ENCODE peak calls at places on chromosomes 12 and 14, in five cellular contexts. I, K, G, B and Y are unnamed samples.

GRCh38 chr12:68319988-68320623 is 12.1 kb downstream of the MDM1 start:
- DNase-seq in B (no peak), I (no peak), G (no peak), K (no peak), Y (peak; percentile 24)

GRCh38 chr12:3313655-3314305 is 177.2 kb upstream of the PRMT8 start:
- DNase-seq in B (peak; percentile 5), K (peak; percentile 87), I (peak; percentile 45), G (no peak), Y (no peak)

GRCh38 chr12:58310368-58310767 is 369.0 kb downstream of the ATP23 start:
- DNase-seq in K (no peak), I (no peak), G (no peak), B (no peak), Y (peak; percentile 23)

GRCh38 chr14:91744068-91744480 is 12.2 kb upstream of the CATSPERB start:
- DNase-seq in I (no peak), K (no peak), G (no peak), B (no peak), Y (no peak)

GRCh38 chr12:96141216-96141944 is 52.8 kb upstream of the ELK3 start:
- DNase-seq in B (no peak), I (no peak), K (no peak), G (no peak), Y (no peak)

GRCh38 chr12:107200394-107200793 is 107.0 kb upstream of the CRY1 start:
- DNase-seq in B (no peak), K (no peak), G (no peak), I (no peak), Y (peak; percentile 62)

GRCh38 chr12:79233341-79233761 is 368.8 kb downstream of the SYT1 start:
- DNase-seq in K (no peak), I (no peak), G (no peak), B (no peak), Y (no peak)

GRCh38 chr12:113658030-113658655 is 186.5 kb upstream of the LHX5 start:
- DNase-seq in K (no peak), I (no peak), B (no peak), G (no peak), Y (no peak)

GRCh38 chr14:105508069-105508468 is 17.0 kb downstream of the TEDC1 start:
- DNase-seq in I (no peak), G (no peak), K (peak; percentile 27), B (no peak), Y (no peak)

GRCh38 chr14:45526715-45527549 is 273.9 kb upstream of the MIS18BP1 start:
- DNase-seq in B (no peak), K (peak; percentile 66), I (peak; percentile 70), G (no peak), Y (no peak)

GRCh38 chr14:51792819-51793218 is 67.6 kb upstream of the GNG2 start:
- DNase-seq in G (no peak), B (no peak), I (no peak), K (no peak), Y (peak; percentile 73)

GRCh38 chr12:46367351-46368029 is 5.1 kb downstream of the SLC38A2 start:
- DNase-seq in B (no peak), I (no peak), K (no peak), G (no peak), Y (no peak)

GRCh38 chr12:51972849-51973273 is 21.4 kb downstream of the ACVR1B start:
- DNase-seq in I (peak; percentile 49), B (no peak), G (no peak), K (no peak), Y (no peak)

GRCh38 chr14:74858022-74858421 is 17.9 kb downstream of the PROX2 start:
- DNase-seq in B (no peak), G (no peak), I (no peak), K (no peak), Y (no peak)

GRCh38 chr14:92480856-92481255 is 32.7 kb upstream of the RIN3 start:
- DNase-seq in G (no peak), K (no peak), B (no peak), I (no peak), Y (no peak)

GRCh38 chr14:101595887-101596721 is 34.8 kb downstream of the DIO3 start:
- DNase-seq in G (no peak), K (no peak), B (peak; percentile 14), I (no peak), Y (no peak)

GRCh38 chr14:64799555-64799954 is 80.2 kb downstream of the SPTB start:
- DNase-seq in I (no peak), K (no peak), G (no peak), B (no peak), Y (no peak)

GRCh38 chr12:51242896-51243295 is 4.3 kb downstream of the DAZAP2 start:
- DNase-seq in G (no peak), K (no peak), I (no peak), B (no peak), Y (no peak)

GRCh38 chr14:105143451-105144230 is 24.9 kb downstream of the JAG2 start:
- DNase-seq in B (no peak), G (no peak), K (peak; percentile 55), I (no peak), Y (no peak)

GRCh38 chr14:68685419-68686211 is 107.3 kb downstream of the ZFP36L1 start:
- DNase-seq in B (peak; percentile 85), G (no peak), I (no peak), K (no peak), Y (no peak)

GRCh38 chr14:22472935-22473854 is 115.8 kb downstream of the DAD1 start:
- DNase-seq in I (peak; percentile 60), G (no peak), K (peak; percentile 64), B (no peak), Y (no peak)

GRCh38 chr14:93104961-93105360 is 10.8 kb downstream of the ITPK1 start:
- DNase-seq in G (no peak), B (no peak), K (peak; percentile 86), I (no peak), Y (no peak)

GRCh38 chr14:29197557-29197956 is 431.0 kb downstream of the FOXG1 start:
- DNase-seq in K (no peak), G (no peak), I (no peak), B (no peak), Y (no peak)

GRCh38 chr12:67649165-67650126 is 901 bp downstream of the DYRK2 start:
- DNase-seq in B (peak; percentile 44), G (peak; percentile 53), K (peak; percentile 82), I (peak; percentile 44), Y (no peak)

GRCh38 chr12:12952036-12952435 is at the start of gene GPRC5D:
- DNase-seq in B (no peak), G (no peak), I (no peak), K (no peak), Y (no peak)

GRCh38 chr14:99677231-99677891 is 6.7 kb upstream of the CYP46A1 start:
- DNase-seq in I (no peak), K (no peak), B (no peak), G (no peak), Y (no peak)

GRCh38 chr12:52965337-52965731 is 16.4 kb downstream of the KRT18 start:
- DNase-seq in I (no peak), K (peak; percentile 88), G (no peak), B (no peak), Y (no peak)

GRCh38 chr12:60173213-60174170 is 577.7 kb downstream of the SLC16A7 start:
- DNase-seq in K (no peak), G (no peak), B (no peak), I (no peak), Y (no peak)

GRCh38 chr14:102626530-102626929 is 34.1 kb downstream of the RCOR1 start:
- DNase-seq in G (no peak), K (no peak), B (no peak), I (no peak), Y (no peak)

GRCh38 chr14:102629700-102630365 is 37.4 kb downstream of the RCOR1 start:
- DNase-seq in K (no peak), I (peak; percentile 44), G (no peak), B (no peak), Y (no peak)

GRCh38 chr14:102630405-102630804 is 38.0 kb downstream of the RCOR1 start:
- DNase-seq in B (no peak), I (peak; percentile 49), G (no peak), K (peak; percentile 59), Y (no peak)

GRCh38 chr14:102625564-102626296 is 33.3 kb downstream of the RCOR1 start:
- DNase-seq in K (no peak), I (no peak), B (no peak), G (no peak), Y (no peak)

GRCh38 chr14:102629011-102629444 is 36.6 kb downstream of the RCOR1 start:
- DNase-seq in I (no peak), G (no peak), B (no peak), K (no peak), Y (no peak)
- H3K4me3 ChIP-seq in I (no peak overlapping the region), G (no peak overlapping the region), B (no peak overlapping the region), K (no peak overlapping the region), Y (no peak overlapping the region)

GRCh38 chr14:61701946-61702345 is 6.6 kb downstream of the HIF1A start:
- DNase-seq in K (no peak), I (no peak), G (no peak), B (no peak), Y (no peak)

GRCh38 chr14:61705017-61705416 is 9.7 kb downstream of the HIF1A start:
- DNase-seq in B (no peak), I (no peak), G (no peak), K (no peak), Y (no peak)

GRCh38 chr14:61703342-61704129 is 8.2 kb downstream of the HIF1A start:
- DNase-seq in B (no peak), G (no peak), K (no peak), I (no peak), Y (no peak)

GRCh38 chr14:61704554-61704953 is 9.2 kb downstream of the HIF1A start:
- DNase-seq in I (no peak), B (no peak), G (no peak), K (no peak), Y (no peak)

GRCh38 chr14:61706096-61706690 is 10.9 kb downstream of the HIF1A start:
- DNase-seq in B (no peak), G (no peak), K (no peak), I (no peak), Y (no peak)
- H3K4me3 ChIP-seq in B (peak overlapping the region; percentile 2), G (no peak overlapping the region), K (no peak overlapping the region), I (no peak overlapping the region), Y (no peak overlapping the region)

GRCh38 chr14:85701116-85701515 is 171.2 kb downstream of the FLRT2 start:
- DNase-seq in G (no peak), B (no peak), I (no peak), K (no peak), Y (no peak)

GRCh38 chr14:85702937-85703336 is 173.0 kb downstream of the FLRT2 start:
- DNase-seq in B (no peak), G (no peak), I (no peak), K (no peak), Y (no peak)

GRCh38 chr14:85702191-85702590 is 172.2 kb downstream of the FLRT2 start:
- DNase-seq in K (no peak), B (no peak), G (no peak), I (no peak), Y (no peak)

DNA sequence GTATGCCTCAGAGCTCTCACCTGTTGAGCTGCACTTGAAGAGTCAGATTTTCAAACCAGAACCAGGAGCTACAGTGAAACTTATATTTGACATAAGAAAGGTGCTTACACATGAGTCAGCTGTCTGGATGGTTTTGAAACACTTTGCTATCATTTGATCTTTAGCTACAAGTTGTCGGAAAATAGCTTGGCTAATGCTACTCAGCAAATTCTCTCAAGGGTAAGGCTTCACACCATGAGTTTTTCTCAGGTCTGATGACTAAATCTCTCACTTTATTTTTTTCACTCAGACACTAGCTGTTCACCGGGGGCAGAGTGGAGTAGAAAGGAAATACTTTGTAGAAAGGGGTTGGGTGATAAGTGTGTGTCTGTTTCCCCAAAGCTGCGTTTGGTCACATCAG is 171.8 kb downstream of the FLRT2 start:
- DNase-seq in G (no peak), I (no peak), K (no peak), B (no peak), Y (no peak)
- H3K4me3 ChIP-seq in G (no peak overlapping the region), I (no peak overlapping the region), K (no peak overlapping the region), B (no peak overlapping the region), Y (no peak overlapping the region)

GRCh38 chr12:120901818-120902217 is 2.3 kb downstream of the SPPL3 start:
- DNase-seq in G (no peak), I (no peak), K (no peak), B (no peak), Y (no peak)
- H3K4me3 ChIP-seq in G (no peak overlapping the region), I (no peak overlapping the region), K (no peak overlapping the region), B (peak overlapping the region; percentile 82), Y (no peak overlapping the region)